ENCODE peak calls at places on chromosome 13, in six cellular contexts. One of them, this sample, is unnamed.

GRCh38 chr13:29859971-29860370 is 9.6 kb upstream of the UBL3 start:
- DNase-seq in K562: no peak
- DNase-seq in HCT116: no peak
- DNase-seq in GM12878: no peak
- DNase-seq in H1: no peak
- DNase-seq in HepG2: no peak
- DNase-seq in this sample: no peak

GRCh38 chr13:97359181-97360057 is 74.5 kb upstream of the RAP2A start:
- DNase-seq in K562: peak
- DNase-seq in HCT116: peak
- DNase-seq in GM12878: no peak
- DNase-seq in H1: no peak
- DNase-seq in HepG2: peak
- DNase-seq in this sample: peak

GRCh38 chr13:44155422-44156293 is 218.0 kb upstream of the SERP2 start:
- DNase-seq in K562: peak
- DNase-seq in HCT116: no peak
- DNase-seq in GM12878: no peak
- DNase-seq in H1: no peak
- DNase-seq in HepG2: no peak
- DNase-seq in this sample: no peak

GRCh38 chr13:104442541-104442940 is 1376.3 kb upstream of the SLC10A2 start:
- DNase-seq in K562: no peak
- DNase-seq in HCT116: no peak
- DNase-seq in GM12878: no peak
- DNase-seq in H1: no peak
- DNase-seq in HepG2: no peak
- DNase-seq in this sample: no peak

GRCh38 chr13:27182844-27183497 is 11.4 kb upstream of the USP12 start:
- DNase-seq in K562: peak
- DNase-seq in HCT116: peak
- DNase-seq in GM12878: no peak
- DNase-seq in H1: no peak
- DNase-seq in HepG2: peak
- DNase-seq in this sample: no peak

GRCh38 chr13:36344886-36345437 is 1.2 kb downstream of the SPART start:
- DNase-seq in K562: no peak
- DNase-seq in HCT116: no peak
- DNase-seq in GM12878: no peak
- DNase-seq in H1: no peak
- DNase-seq in HepG2: no peak
- DNase-seq in this sample: no peak

GRCh38 chr13:75372517-75372916 is 109.5 kb downstream of the TBC1D4 start:
- DNase-seq in K562: peak
- DNase-seq in HCT116: no peak
- DNase-seq in GM12878: no peak
- DNase-seq in H1: no peak
- DNase-seq in HepG2: peak
- DNase-seq in this sample: peak

GRCh38 chr13:24500977-24501376 is 11.6 kb downstream of the PARP4 start:
- DNase-seq in K562: peak
- DNase-seq in HCT116: no peak
- DNase-seq in GM12878: no peak
- DNase-seq in H1: no peak
- DNase-seq in HepG2: no peak
- DNase-seq in this sample: no peak

GRCh38 chr13:57611956-57612355 is 19.6 kb upstream of the PCDH17 start:
- DNase-seq in K562: no peak
- DNase-seq in HCT116: no peak
- DNase-seq in GM12878: peak
- DNase-seq in H1: no peak
- DNase-seq in HepG2: no peak
- DNase-seq in this sample: no peak

GRCh38 chr13:60009300-60010248 is 154.2 kb downstream of the DIAPH3 start:
- DNase-seq in K562: no peak
- DNase-seq in HCT116: no peak
- DNase-seq in GM12878: no peak
- DNase-seq in H1: no peak
- DNase-seq in HepG2: no peak
- DNase-seq in this sample: no peak

GRCh38 chr13:67299731-67300130 is 69.6 kb upstream of the PCDH9 start:
- DNase-seq in K562: no peak
- DNase-seq in HCT116: no peak
- DNase-seq in GM12878: no peak
- DNase-seq in H1: no peak
- DNase-seq in HepG2: no peak
- DNase-seq in this sample: no peak

GRCh38 chr13:37226966-37227365 is 121.5 kb upstream of the CSNK1A1L start:
- DNase-seq in K562: no peak
- DNase-seq in HCT116: no peak
- DNase-seq in GM12878: no peak
- DNase-seq in H1: no peak
- DNase-seq in HepG2: no peak
- DNase-seq in this sample: no peak

GRCh38 chr13:114068723-114069322 is 63.6 kb downstream of the RASA3 start:
- DNase-seq in K562: no peak
- DNase-seq in HCT116: no peak
- DNase-seq in GM12878: no peak
- DNase-seq in H1: no peak
- DNase-seq in HepG2: no peak
- DNase-seq in this sample: no peak

GRCh38 chr13:32984857-32985626 is 31.2 kb upstream of the KL start:
- DNase-seq in K562: no peak
- DNase-seq in HCT116: no peak
- DNase-seq in GM12878: no peak
- DNase-seq in H1: no peak
- DNase-seq in HepG2: no peak
- DNase-seq in this sample: no peak

GRCh38 chr13:65921933-65922332 is 1308.2 kb downstream of the PCDH9 start:
- DNase-seq in K562: no peak
- DNase-seq in HCT116: no peak
- DNase-seq in GM12878: no peak
- DNase-seq in H1: no peak
- DNase-seq in HepG2: no peak
- DNase-seq in this sample: no peak

GRCh38 chr13:81275666-81276258 is 934.8 kb upstream of the SPRY2 start:
- DNase-seq in K562: no peak
- DNase-seq in HCT116: no peak
- DNase-seq in GM12878: no peak
- DNase-seq in H1: no peak
- DNase-seq in HepG2: no peak
- DNase-seq in this sample: no peak

GRCh38 chr13:106520205-106521004 is 15.1 kb downstream of the EFNB2 start:
- DNase-seq in K562: no peak
- DNase-seq in HCT116: no peak
- DNase-seq in GM12878: no peak
- DNase-seq in H1: no peak
- DNase-seq in HepG2: no peak
- DNase-seq in this sample: no peak

GRCh38 chr13:105336706-105337582 is 1198.5 kb downstream of the EFNB2 start:
- DNase-seq in K562: no peak
- DNase-seq in HCT116: no peak
- DNase-seq in GM12878: no peak
- DNase-seq in H1: no peak
- DNase-seq in HepG2: no peak
- DNase-seq in this sample: no peak

GRCh38 chr13:46369506-46370268 is 17.4 kb downstream of the RUBCNL start:
- DNase-seq in K562: no peak
- DNase-seq in HCT116: no peak
- DNase-seq in GM12878: no peak
- DNase-seq in H1: no peak
- DNase-seq in HepG2: no peak
- DNase-seq in this sample: no peak

GRCh38 chr13:101590479-101590878 is 138.0 kb downstream of the ITGBL1 start:
- DNase-seq in K562: no peak
- DNase-seq in HCT116: no peak
- DNase-seq in GM12878: no peak
- DNase-seq in H1: no peak
- DNase-seq in HepG2: no peak
- DNase-seq in this sample: no peak

GRCh38 chr13:54750521-54750920 is 1721.9 kb downstream of the OLFM4 start:
- DNase-seq in K562: no peak
- DNase-seq in HCT116: no peak
- DNase-seq in GM12878: no peak
- DNase-seq in H1: no peak
- DNase-seq in HepG2: no peak
- DNase-seq in this sample: no peak

GRCh38 chr13:52001120-52001731 is 10.0 kb downstream of the ATP7B start:
- DNase-seq in K562: peak
- DNase-seq in HCT116: peak
- DNase-seq in GM12878: no peak
- DNase-seq in H1: no peak
- DNase-seq in HepG2: peak
- DNase-seq in this sample: no peak

GRCh38 chr13:46339035-46339666 is 47.9 kb downstream of the RUBCNL start:
- DNase-seq in K562: no peak
- DNase-seq in HCT116: no peak
- DNase-seq in GM12878: peak
- DNase-seq in H1: no peak
- DNase-seq in HepG2: no peak
- DNase-seq in this sample: no peak

GRCh38 chr13:41008349-41008980 is 10.7 kb downstream of the ELF1 start:
- DNase-seq in K562: no peak
- DNase-seq in HCT116: no peak
- DNase-seq in GM12878: no peak
- DNase-seq in H1: no peak
- DNase-seq in HepG2: peak
- DNase-seq in this sample: no peak

GRCh38 chr13:105432408-105432807 is 1103.1 kb downstream of the EFNB2 start:
- DNase-seq in K562: no peak
- DNase-seq in HCT116: no peak
- DNase-seq in GM12878: no peak
- DNase-seq in H1: no peak
- DNase-seq in HepG2: no peak
- DNase-seq in this sample: no peak

GRCh38 chr13:23159205-23159586 is 21.6 kb upstream of the SGCG start:
- DNase-seq in K562: peak
- DNase-seq in HCT116: no peak
- DNase-seq in GM12878: no peak
- DNase-seq in H1: no peak
- DNase-seq in HepG2: peak
- DNase-seq in this sample: peak

GRCh38 chr13:50387124-50387581 is 371.9 kb downstream of the KCNRG start:
- DNase-seq in K562: peak
- DNase-seq in HCT116: no peak
- DNase-seq in GM12878: no peak
- DNase-seq in H1: no peak
- DNase-seq in HepG2: peak
- DNase-seq in this sample: no peak

GRCh38 chr13:45209229-45209628 is 8.4 kb upstream of the KCTD4 start:
- DNase-seq in K562: no peak
- DNase-seq in HCT116: no peak
- DNase-seq in GM12878: no peak
- DNase-seq in H1: no peak
- DNase-seq in HepG2: no peak
- DNase-seq in this sample: no peak

GRCh38 chr13:45208132-45208531 is 7.3 kb upstream of the KCTD4 start:
- DNase-seq in K562: no peak
- DNase-seq in HCT116: no peak
- DNase-seq in GM12878: no peak
- DNase-seq in H1: no peak
- DNase-seq in HepG2: no peak
- DNase-seq in this sample: no peak

GRCh38 chr13:45205124-45205523 is 4.3 kb upstream of the KCTD4 start:
- DNase-seq in K562: no peak
- DNase-seq in HCT116: no peak
- DNase-seq in GM12878: no peak
- DNase-seq in H1: no peak
- DNase-seq in HepG2: no peak
- DNase-seq in this sample: no peak

GRCh38 chr13:45206340-45206739 is 5.5 kb upstream of the KCTD4 start:
- DNase-seq in K562: no peak
- DNase-seq in HCT116: peak
- DNase-seq in GM12878: peak
- DNase-seq in H1: no peak
- DNase-seq in HepG2: no peak
- DNase-seq in this sample: no peak

GRCh38 chr13:45207319-45207718 is 6.5 kb upstream of the KCTD4 start:
- DNase-seq in K562: no peak
- DNase-seq in HCT116: no peak
- DNase-seq in GM12878: no peak
- DNase-seq in H1: no peak
- DNase-seq in HepG2: no peak
- DNase-seq in this sample: no peak
- TF ChIP-seq ZNF274 in K562: no peak
- TF ChIP-seq ZNF274 in HCT116: no peak
- TF ChIP-seq ZNF274 in GM12878: no peak
- TF ChIP-seq ZNF274 in H1: no peak
- TF ChIP-seq ZNF274 in HepG2: no peak
- TF ChIP-seq ZNF274 in this sample: no peak

GRCh38 chr13:110486061-110486780 is 75.3 kb downstream of the RAB20 start:
- DNase-seq in K562: no peak
- DNase-seq in HCT116: no peak
- DNase-seq in GM12878: no peak
- DNase-seq in H1: no peak
- DNase-seq in HepG2: no peak
- DNase-seq in this sample: peak
- TF ChIP-seq YY1 in K562: no peak
- TF ChIP-seq YY1 in HCT116: no peak
- TF ChIP-seq YY1 in GM12878: no peak
- TF ChIP-seq YY1 in H1: no peak
- TF ChIP-seq YY1 in HepG2: no peak
- TF ChIP-seq YY1 in this sample: no peak

GRCh38 chr13:20843177-20843576 is 59.4 kb downstream of the XPO4 start:
- DNase-seq in K562: no peak
- DNase-seq in HCT116: no peak
- DNase-seq in GM12878: no peak
- DNase-seq in H1: no peak
- DNase-seq in HepG2: no peak
- DNase-seq in this sample: no peak
- H3K4me3 ChIP-seq in K562: no peak
- H3K4me3 ChIP-seq in HCT116: no peak
- H3K4me3 ChIP-seq in GM12878: no peak
- H3K4me3 ChIP-seq in H1: no peak
- H3K4me3 ChIP-seq in HepG2: no peak
- H3K4me3 ChIP-seq in this sample: no peak

GRCh38 chr13:95641961-95642621 is 2.4 kb downstream of the DZIP1 start:
- DNase-seq in K562: no peak
- DNase-seq in HCT116: no peak
- DNase-seq in GM12878: no peak
- DNase-seq in H1: no peak
- DNase-seq in HepG2: peak
- DNase-seq in this sample: no peak

GRCh38 chr13:95643009-95643408 is 1.5 kb downstream of the DZIP1 start:
- DNase-seq in K562: no peak
- DNase-seq in HCT116: no peak
- DNase-seq in GM12878: no peak
- DNase-seq in H1: no peak
- DNase-seq in HepG2: no peak
- DNase-seq in this sample: no peak

GRCh38 chr13:95644611-95645052 is at the start of gene DZIP1:
- DNase-seq in K562: peak
- DNase-seq in HCT116: no peak
- DNase-seq in GM12878: no peak
- DNase-seq in H1: peak
- DNase-seq in HepG2: peak
- DNase-seq in this sample: peak

GRCh38 chr13:95643814-95644598 is 500 bp downstream of the DZIP1 start:
- DNase-seq in K562: no peak
- DNase-seq in HCT116: no peak
- DNase-seq in GM12878: no peak
- DNase-seq in H1: no peak
- DNase-seq in HepG2: peak
- DNase-seq in this sample: peak

GRCh38 chr13:95643471-95643813 is 1.1 kb downstream of the DZIP1 start:
- DNase-seq in K562: no peak
- DNase-seq in HCT116: no peak
- DNase-seq in GM12878: no peak
- DNase-seq in H1: no peak
- DNase-seq in HepG2: peak
- DNase-seq in this sample: no peak
- TF ChIP-seq ZNF274 in K562: no peak
- TF ChIP-seq ZNF274 in HCT116: no peak
- TF ChIP-seq ZNF274 in GM12878: no peak
- TF ChIP-seq ZNF274 in H1: no peak
- TF ChIP-seq ZNF274 in HepG2: no peak
- TF ChIP-seq ZNF274 in this sample: no peak